ENCODE peak calls at places on chromosomes 1 and 21, in six cellular contexts. One of them, this sample, is unnamed.

GRCh38 chr1:43779266-43779665 is 71.9 kb downstream of the ST3GAL3 start:
- DNase-seq in cardiac muscle cell: no peak
- DNase-seq in lower leg skin: no peak
- DNase-seq in esophagus squamous epithelium: no peak
- DNase-seq in AG10803: no peak
- DNase-seq in pancreas: no peak
- DNase-seq in this sample: no peak

GRCh38 chr1:69814926-69815325 is 247.2 kb downstream of the LRRC7 start:
- DNase-seq in cardiac muscle cell: peak; percentile 43
- DNase-seq in lower leg skin: no peak
- DNase-seq in esophagus squamous epithelium: no peak
- DNase-seq in AG10803: peak; percentile 32
- DNase-seq in pancreas: no peak
- DNase-seq in this sample: no peak

GRCh38 chr1:156814571-156815260 is 1.9 kb downstream of the SH2D2A start:
- DNase-seq in cardiac muscle cell: no peak
- DNase-seq in lower leg skin: no peak
- DNase-seq in esophagus squamous epithelium: no peak
- DNase-seq in AG10803: no peak
- DNase-seq in pancreas: no peak
- DNase-seq in this sample: peak; percentile 56

GRCh38 chr1:156086256-156086662 is 4.0 kb upstream of the MEX3A start:
- DNase-seq in cardiac muscle cell: peak; percentile 81
- DNase-seq in lower leg skin: no peak
- DNase-seq in esophagus squamous epithelium: no peak
- DNase-seq in AG10803: peak; percentile 54
- DNase-seq in pancreas: peak; percentile 46
- DNase-seq in this sample: no peak

GRCh38 chr1:211333906-211334305 is 7.3 kb downstream of the TRAF5 start:
- DNase-seq in cardiac muscle cell: no peak
- DNase-seq in lower leg skin: no peak
- DNase-seq in esophagus squamous epithelium: no peak
- DNase-seq in AG10803: no peak
- DNase-seq in pancreas: no peak
- DNase-seq in this sample: no peak

GRCh38 chr1:240070188-240070587 is 21.5 kb upstream of the FMN2 start:
- DNase-seq in cardiac muscle cell: no peak
- DNase-seq in lower leg skin: no peak
- DNase-seq in esophagus squamous epithelium: no peak
- DNase-seq in AG10803: peak; percentile 7
- DNase-seq in pancreas: no peak
- DNase-seq in this sample: no peak

GRCh38 chr1:184315254-184315653 is 71.6 kb upstream of the C1orf21 start:
- DNase-seq in cardiac muscle cell: peak; percentile 61
- DNase-seq in lower leg skin: peak; percentile 21
- DNase-seq in esophagus squamous epithelium: no peak
- DNase-seq in AG10803: peak; percentile 93
- DNase-seq in pancreas: no peak
- DNase-seq in this sample: no peak

GRCh38 chr1:43438576-43439120 is 15.1 kb downstream of the HYI start:
- DNase-seq in cardiac muscle cell: no peak
- DNase-seq in lower leg skin: no peak
- DNase-seq in esophagus squamous epithelium: no peak
- DNase-seq in AG10803: no peak
- DNase-seq in pancreas: no peak
- DNase-seq in this sample: no peak

GRCh38 chr1:219550171-219550570 is 62.7 kb downstream of the ZC3H11B start:
- DNase-seq in cardiac muscle cell: no peak
- DNase-seq in lower leg skin: no peak
- DNase-seq in esophagus squamous epithelium: no peak
- DNase-seq in AG10803: no peak
- DNase-seq in pancreas: no peak
- DNase-seq in this sample: no peak

GRCh38 chr21:42781150-42781980 is 98.0 kb downstream of the WDR4 start:
- DNase-seq in cardiac muscle cell: peak; percentile 9
- DNase-seq in lower leg skin: no peak
- DNase-seq in esophagus squamous epithelium: no peak
- DNase-seq in AG10803: no peak
- DNase-seq in pancreas: peak; percentile 28
- DNase-seq in this sample: peak; percentile 44

GRCh38 chr1:224524679-224525078 is 90.1 kb upstream of the WDR26 start:
- DNase-seq in cardiac muscle cell: no peak
- DNase-seq in lower leg skin: no peak
- DNase-seq in esophagus squamous epithelium: no peak
- DNase-seq in AG10803: peak; percentile 35
- DNase-seq in pancreas: no peak
- DNase-seq in this sample: peak; percentile 55

GRCh38 chr1:218474089-218474488 is 129.0 kb downstream of the TGFB2 start:
- DNase-seq in cardiac muscle cell: no peak
- DNase-seq in lower leg skin: no peak
- DNase-seq in esophagus squamous epithelium: no peak
- DNase-seq in AG10803: no peak
- DNase-seq in pancreas: no peak
- DNase-seq in this sample: no peak

GRCh38 chr1:152440635-152441471 is 26.8 kb upstream of the CRNN start:
- DNase-seq in cardiac muscle cell: peak; percentile 83
- DNase-seq in lower leg skin: peak; percentile 55
- DNase-seq in esophagus squamous epithelium: no peak
- DNase-seq in AG10803: peak; percentile 75
- DNase-seq in pancreas: peak; percentile 77
- DNase-seq in this sample: peak; percentile 64

GRCh38 chr1:17601643-17602382 is 62.3 kb downstream of the ARHGEF10L start:
- DNase-seq in cardiac muscle cell: no peak
- DNase-seq in lower leg skin: no peak
- DNase-seq in esophagus squamous epithelium: no peak
- DNase-seq in AG10803: no peak
- DNase-seq in pancreas: no peak
- DNase-seq in this sample: no peak

GRCh38 chr1:12711421-12712005 is 4.4 kb upstream of the AADACL3 start:
- DNase-seq in cardiac muscle cell: no peak
- DNase-seq in lower leg skin: no peak
- DNase-seq in esophagus squamous epithelium: no peak
- DNase-seq in AG10803: peak; percentile 84
- DNase-seq in pancreas: no peak
- DNase-seq in this sample: no peak

GRCh38 chr21:26385721-26386120 is 187.4 kb downstream of the CYYR1 start:
- DNase-seq in cardiac muscle cell: peak; percentile 32
- DNase-seq in lower leg skin: no peak
- DNase-seq in esophagus squamous epithelium: no peak
- DNase-seq in AG10803: peak; percentile 80
- DNase-seq in pancreas: no peak
- DNase-seq in this sample: peak; percentile 73
- TF ChIP-seq CTCF in cardiac muscle cell: no peak
- TF ChIP-seq CTCF in lower leg skin: no peak
- TF ChIP-seq CTCF in esophagus squamous epithelium: no peak
- TF ChIP-seq CTCF in AG10803: no peak
- TF ChIP-seq CTCF in pancreas: no peak
- TF ChIP-seq CTCF in this sample: no peak

GRCh38 chr1:61202854-61203603 is 120.7 kb downstream of the NFIA start:
- DNase-seq in cardiac muscle cell: no peak
- DNase-seq in lower leg skin: no peak
- DNase-seq in esophagus squamous epithelium: no peak
- DNase-seq in AG10803: peak; percentile 57
- DNase-seq in pancreas: no peak
- DNase-seq in this sample: peak; percentile 68
- H3K4me3 ChIP-seq in cardiac muscle cell: no peak overlapping the region
- H3K4me3 ChIP-seq in lower leg skin: no peak overlapping the region
- H3K4me3 ChIP-seq in esophagus squamous epithelium: peak overlapping the region; percentile 51
- H3K4me3 ChIP-seq in AG10803: peak overlapping the region; percentile 49
- H3K4me3 ChIP-seq in pancreas: no peak overlapping the region
- H3K4me3 ChIP-seq in this sample: peak overlapping the region; percentile 21

GRCh38 chr1:85393490-85393889 is 71.5 kb downstream of the DDAH1 start:
- DNase-seq in cardiac muscle cell: no peak
- DNase-seq in lower leg skin: no peak
- DNase-seq in esophagus squamous epithelium: no peak
- DNase-seq in AG10803: no peak
- DNase-seq in pancreas: no peak
- DNase-seq in this sample: no peak

GRCh38 chr1:85394130-85394529 is 70.8 kb downstream of the DDAH1 start:
- DNase-seq in cardiac muscle cell: no peak
- DNase-seq in lower leg skin: no peak
- DNase-seq in esophagus squamous epithelium: no peak
- DNase-seq in AG10803: no peak
- DNase-seq in pancreas: no peak
- DNase-seq in this sample: no peak

GRCh38 chr1:85396194-85396593 is 68.8 kb downstream of the DDAH1 start:
- DNase-seq in cardiac muscle cell: no peak
- DNase-seq in lower leg skin: no peak
- DNase-seq in esophagus squamous epithelium: no peak
- DNase-seq in AG10803: no peak
- DNase-seq in pancreas: no peak
- DNase-seq in this sample: no peak

GRCh38 chr1:85397490-85398044 is 67.4 kb downstream of the DDAH1 start:
- DNase-seq in cardiac muscle cell: no peak
- DNase-seq in lower leg skin: no peak
- DNase-seq in esophagus squamous epithelium: no peak
- DNase-seq in AG10803: no peak
- DNase-seq in pancreas: no peak
- DNase-seq in this sample: no peak

GRCh38 chr1:85398391-85399064 is 66.4 kb downstream of the DDAH1 start:
- DNase-seq in cardiac muscle cell: peak; percentile 77
- DNase-seq in lower leg skin: no peak
- DNase-seq in esophagus squamous epithelium: no peak
- DNase-seq in AG10803: peak; percentile 73
- DNase-seq in pancreas: no peak
- DNase-seq in this sample: peak; percentile 68
- TF ChIP-seq CTCF in cardiac muscle cell: peak; percentile 50
- TF ChIP-seq CTCF in lower leg skin: no peak
- TF ChIP-seq CTCF in esophagus squamous epithelium: no peak
- TF ChIP-seq CTCF in AG10803: peak; percentile 69
- TF ChIP-seq CTCF in pancreas: no peak
- TF ChIP-seq CTCF in this sample: peak; percentile 31

DNA sequence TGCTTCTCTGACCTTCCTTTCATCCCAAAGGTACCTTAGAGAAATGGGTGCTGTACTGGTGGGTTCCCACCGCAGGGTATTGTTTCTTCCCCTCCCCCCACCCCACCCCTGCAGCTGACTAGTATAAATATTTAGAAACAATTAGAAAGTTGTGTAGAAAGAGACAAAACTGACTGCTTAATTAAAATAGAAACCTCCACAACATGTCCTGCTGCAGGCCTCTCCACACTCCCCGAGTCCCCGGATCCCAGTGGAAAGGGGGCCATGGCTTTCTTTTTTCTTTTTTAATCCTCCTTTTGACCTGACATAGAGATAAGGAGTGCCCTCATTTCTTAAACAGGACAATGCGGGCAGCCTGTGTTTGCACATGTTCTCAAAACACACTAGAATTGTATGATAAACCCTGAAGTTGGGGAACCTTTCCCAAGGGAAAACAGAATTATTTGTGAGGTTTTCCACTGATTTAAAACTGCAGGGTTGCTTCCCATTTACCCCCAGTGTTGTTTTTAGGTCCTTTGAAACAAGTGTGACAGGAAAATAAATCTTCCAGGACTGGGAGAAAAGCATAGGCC is 1.7 kb downstream of the RHOU start:
- DNase-seq in cardiac muscle cell: no peak
- DNase-seq in lower leg skin: no peak
- DNase-seq in esophagus squamous epithelium: no peak
- DNase-seq in AG10803: no peak
- DNase-seq in pancreas: no peak
- DNase-seq in this sample: no peak
- H3K4me3 ChIP-seq in cardiac muscle cell: peak overlapping the region; percentile 93
- H3K4me3 ChIP-seq in lower leg skin: no peak overlapping the region
- H3K4me3 ChIP-seq in esophagus squamous epithelium: peak overlapping the region; percentile 97
- H3K4me3 ChIP-seq in AG10803: no peak overlapping the region
- H3K4me3 ChIP-seq in pancreas: peak overlapping the region; percentile 88
- H3K4me3 ChIP-seq in this sample: no peak overlapping the region

GRCh38 chr1:101363891-101364318 is 127.1 kb downstream of the S1PR1 start:
- DNase-seq in cardiac muscle cell: no peak
- DNase-seq in lower leg skin: no peak
- DNase-seq in esophagus squamous epithelium: no peak
- DNase-seq in AG10803: no peak
- DNase-seq in pancreas: no peak
- DNase-seq in this sample: no peak

GRCh38 chr1:101364370-101365120 is 127.7 kb downstream of the S1PR1 start:
- DNase-seq in cardiac muscle cell: no peak
- DNase-seq in lower leg skin: no peak
- DNase-seq in esophagus squamous epithelium: no peak
- DNase-seq in AG10803: no peak
- DNase-seq in pancreas: no peak
- DNase-seq in this sample: no peak

GRCh38 chr1:101365186-101365585 is 128.4 kb downstream of the S1PR1 start:
- DNase-seq in cardiac muscle cell: no peak
- DNase-seq in lower leg skin: no peak
- DNase-seq in esophagus squamous epithelium: no peak
- DNase-seq in AG10803: peak; percentile 86
- DNase-seq in pancreas: no peak
- DNase-seq in this sample: no peak

GRCh38 chr1:101365881-101366280 is 129.1 kb downstream of the S1PR1 start:
- DNase-seq in cardiac muscle cell: no peak
- DNase-seq in lower leg skin: no peak
- DNase-seq in esophagus squamous epithelium: no peak
- DNase-seq in AG10803: no peak
- DNase-seq in pancreas: no peak
- DNase-seq in this sample: no peak

DNA sequence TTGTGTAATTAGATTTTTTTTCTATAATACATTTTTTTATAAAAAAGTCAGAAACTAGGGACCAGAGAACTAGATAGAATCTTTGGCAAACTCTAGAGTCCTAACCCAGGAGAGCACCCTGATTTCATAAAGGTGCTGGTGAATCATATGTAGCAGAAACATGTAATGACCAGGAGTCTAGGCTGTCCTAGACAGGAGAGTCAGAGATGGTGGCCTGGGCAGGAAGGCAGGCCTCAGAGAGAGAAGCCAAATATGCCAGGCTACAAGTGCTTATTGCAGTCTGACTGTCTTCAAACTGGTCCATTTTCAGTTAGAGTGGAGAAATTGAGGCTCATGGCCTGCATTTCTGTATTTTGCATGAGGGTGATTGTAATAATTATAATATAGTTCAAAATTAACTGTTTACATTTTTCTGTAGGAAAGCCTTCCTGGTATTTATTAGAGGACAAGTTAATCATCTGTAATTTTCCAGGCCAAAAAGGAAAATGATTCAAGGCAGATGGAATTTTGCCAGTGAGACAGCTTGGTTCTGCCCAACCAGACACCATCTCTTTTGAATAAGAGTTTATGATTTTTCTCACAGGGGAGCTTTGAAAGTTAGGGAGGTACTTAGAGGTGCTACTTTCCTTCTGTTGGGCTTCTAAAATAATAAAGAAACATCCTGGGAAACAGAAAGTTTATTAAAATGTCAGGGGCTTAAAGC is 129.8 kb downstream of the S1PR1 start:
- DNase-seq in cardiac muscle cell: peak; percentile 33
- DNase-seq in lower leg skin: no peak
- DNase-seq in esophagus squamous epithelium: no peak
- DNase-seq in AG10803: peak; percentile 60
- DNase-seq in pancreas: no peak
- DNase-seq in this sample: peak; percentile 42
- TF ChIP-seq CTCF in cardiac muscle cell: no peak
- TF ChIP-seq CTCF in lower leg skin: no peak
- TF ChIP-seq CTCF in esophagus squamous epithelium: no peak
- TF ChIP-seq CTCF in AG10803: no peak
- TF ChIP-seq CTCF in pancreas: no peak
- TF ChIP-seq CTCF in this sample: no peak

GRCh38 chr1:207825296-207825695 is 73.4 kb downstream of the CD46 start:
- DNase-seq in cardiac muscle cell: no peak
- DNase-seq in lower leg skin: no peak
- DNase-seq in esophagus squamous epithelium: no peak
- DNase-seq in AG10803: no peak
- DNase-seq in pancreas: peak; percentile 23
- DNase-seq in this sample: no peak
- H3K4me3 ChIP-seq in cardiac muscle cell: no peak overlapping the region
- H3K4me3 ChIP-seq in lower leg skin: no peak overlapping the region
- H3K4me3 ChIP-seq in esophagus squamous epithelium: peak overlapping the region; percentile 75
- H3K4me3 ChIP-seq in AG10803: no peak overlapping the region
- H3K4me3 ChIP-seq in pancreas: no peak overlapping the region
- H3K4me3 ChIP-seq in this sample: no peak overlapping the region

This sample was measured in bronchial epithelial cell.